ENCODE peak calls at places on chromosomes 11 and 22, in five cellular contexts. One of them, this sample, is unnamed.
A peak's percentile ranks its signal among the peaks of the same experiment; 100 is the strongest.

GRCh38 chr11:59770869-59771268 is 15.7 kb downstream of the STX3 start:
- DNase-seq in IMR-90: no peak
- DNase-seq in HepG2: no peak
- DNase-seq in K562: no peak
- DNase-seq in HCT116: no peak
- DNase-seq in this sample: no peak

GRCh38 chr11:134524876-134525845 is 113.1 kb upstream of the B3GAT1 start:
- DNase-seq in HCT116: no peak
- DNase-seq in HepG2: no peak
- DNase-seq in K562: no peak
- DNase-seq in IMR-90: no peak
- DNase-seq in this sample: no peak

GRCh38 chr11:124859171-124859570 is 6.1 kb upstream of the ROBO3 start:
- DNase-seq in HepG2: no peak
- DNase-seq in HCT116: no peak
- DNase-seq in K562: no peak
- DNase-seq in IMR-90: no peak
- DNase-seq in this sample: no peak

GRCh38 chr11:61917043-61917356 is 366 bp downstream of the RAB3IL1 start:
- DNase-seq in K562: no peak
- DNase-seq in IMR-90: no peak
- DNase-seq in HCT116: no peak
- DNase-seq in HepG2: no peak
- DNase-seq in this sample: no peak

GRCh38 chr11:44065851-44066731 is at the start of gene ACCS:
- DNase-seq in K562: peak; percentile 95
- DNase-seq in HCT116: peak; percentile 88
- DNase-seq in IMR-90: peak; percentile 87
- DNase-seq in HepG2: peak; percentile 51
- DNase-seq in this sample: peak; percentile 95

GRCh38 chr11:128244896-128245295 is 342.5 kb downstream of the ETS1 start:
- DNase-seq in K562: no peak
- DNase-seq in HepG2: no peak
- DNase-seq in HCT116: no peak
- DNase-seq in IMR-90: peak; percentile 24
- DNase-seq in this sample: no peak

GRCh38 chr11:129766858-129767604 is 48.6 kb upstream of the TMEM45B start:
- DNase-seq in HepG2: peak; percentile 52
- DNase-seq in K562: peak; percentile 51
- DNase-seq in HCT116: peak; percentile 44
- DNase-seq in IMR-90: peak; percentile 23
- DNase-seq in this sample: peak; percentile 26

GRCh38 chr11:26245046-26245445 is 86.9 kb upstream of the ANO3 start:
- DNase-seq in HCT116: no peak
- DNase-seq in IMR-90: peak; percentile 50
- DNase-seq in K562: no peak
- DNase-seq in HepG2: no peak
- DNase-seq in this sample: no peak

GRCh38 chr11:14136561-14136960 is 174.0 kb downstream of the SPON1 start:
- DNase-seq in K562: no peak
- DNase-seq in HCT116: no peak
- DNase-seq in HepG2: no peak
- DNase-seq in IMR-90: no peak
- DNase-seq in this sample: no peak

GRCh38 chr22:23163665-23164064 is 16.6 kb upstream of the BCR start:
- DNase-seq in K562: no peak
- DNase-seq in IMR-90: no peak
- DNase-seq in HCT116: no peak
- DNase-seq in HepG2: no peak
- DNase-seq in this sample: no peak

GRCh38 chr22:49354516-49355205 is 473.0 kb downstream of the BRD1 start:
- DNase-seq in IMR-90: no peak
- DNase-seq in K562: no peak
- DNase-seq in HCT116: no peak
- DNase-seq in HepG2: no peak
- DNase-seq in this sample: no peak

GRCh38 chr11:111911563-111912401 is at the start of gene CRYAB:
- DNase-seq in HCT116: no peak
- DNase-seq in HepG2: peak; percentile 32
- DNase-seq in K562: peak; percentile 66
- DNase-seq in IMR-90: peak; percentile 82
- DNase-seq in this sample: no peak

GRCh38 chr11:122729139-122729538 is 73.6 kb downstream of the UBASH3B start:
- DNase-seq in HepG2: no peak
- DNase-seq in HCT116: no peak
- DNase-seq in K562: no peak
- DNase-seq in IMR-90: no peak
- DNase-seq in this sample: no peak

GRCh38 chr11:17649696-17650600 is 69.4 kb upstream of the MYOD1 start:
- DNase-seq in IMR-90: no peak
- DNase-seq in K562: no peak
- DNase-seq in HepG2: peak; percentile 44
- DNase-seq in HCT116: no peak
- DNase-seq in this sample: peak; percentile 10

GRCh38 chr22:31272522-31273446 is 19.5 kb downstream of the PIK3IP1 start:
- DNase-seq in K562: peak; percentile 59
- DNase-seq in HepG2: peak; percentile 52
- DNase-seq in IMR-90: peak; percentile 67
- DNase-seq in HCT116: peak; percentile 32
- DNase-seq in this sample: peak; percentile 67

GRCh38 chr11:131668867-131669780 is 298.7 kb downstream of the NTM start:
- DNase-seq in HCT116: peak; percentile 6
- DNase-seq in IMR-90: peak; percentile 16
- DNase-seq in HepG2: peak; percentile 17
- DNase-seq in K562: peak; percentile 65
- DNase-seq in this sample: peak; percentile 32

GRCh38 chr22:20946080-20946986 is 20.7 kb upstream of the AIFM3 start:
- DNase-seq in HCT116: no peak
- DNase-seq in IMR-90: peak; percentile 34
- DNase-seq in K562: no peak
- DNase-seq in HepG2: no peak
- DNase-seq in this sample: peak; percentile 66

GRCh38 chr22:42343136-42343484 is 72.7 kb upstream of the TCF20 start:
- DNase-seq in K562: no peak
- DNase-seq in IMR-90: no peak
- DNase-seq in HepG2: no peak
- DNase-seq in HCT116: no peak
- DNase-seq in this sample: no peak

GRCh38 chr11:44564198-44564597 is 1.3 kb upstream of the CD82 start:
- DNase-seq in HCT116: no peak
- DNase-seq in K562: no peak
- DNase-seq in IMR-90: peak; percentile 28
- DNase-seq in HepG2: no peak
- DNase-seq in this sample: no peak

GRCh38 chr22:32416556-32417085 is 4.6 kb upstream of the RTCB start:
- DNase-seq in IMR-90: no peak
- DNase-seq in HCT116: no peak
- DNase-seq in K562: no peak
- DNase-seq in HepG2: no peak
- DNase-seq in this sample: no peak

GRCh38 chr11:29282088-29282487 is 734.7 kb downstream of the KCNA4 start:
- DNase-seq in IMR-90: peak; percentile 99
- DNase-seq in HepG2: peak; percentile 69
- DNase-seq in HCT116: peak; percentile 81
- DNase-seq in K562: no peak
- DNase-seq in this sample: peak; percentile 92

GRCh38 chr22:38569972-38570840 is at the start of gene DMC1:
- DNase-seq in K562: peak; percentile 94
- DNase-seq in HepG2: peak; percentile 69
- DNase-seq in HCT116: peak; percentile 79
- DNase-seq in IMR-90: peak; percentile 69
- DNase-seq in this sample: peak; percentile 69

GRCh38 chr22:31040542-31041398 is 40.3 kb upstream of the SMTN start:
- DNase-seq in HCT116: no peak
- DNase-seq in IMR-90: no peak
- DNase-seq in HepG2: no peak
- DNase-seq in K562: no peak
- DNase-seq in this sample: no peak

GRCh38 chr11:45671246-45672171 is 6.1 kb upstream of the CHST1 start:
- DNase-seq in HCT116: no peak
- DNase-seq in HepG2: no peak
- DNase-seq in K562: no peak
- DNase-seq in IMR-90: no peak
- DNase-seq in this sample: no peak

GRCh38 chr11:34478845-34479663 is 34.5 kb downstream of the ELF5 start:
- DNase-seq in HepG2: no peak
- DNase-seq in IMR-90: no peak
- DNase-seq in K562: no peak
- DNase-seq in HCT116: no peak
- DNase-seq in this sample: no peak

GRCh38 chr22:47548953-47549740 is 786.7 kb downstream of the TBC1D22A start:
- DNase-seq in IMR-90: no peak
- DNase-seq in HepG2: no peak
- DNase-seq in K562: no peak
- DNase-seq in HCT116: no peak
- DNase-seq in this sample: no peak

DNA sequence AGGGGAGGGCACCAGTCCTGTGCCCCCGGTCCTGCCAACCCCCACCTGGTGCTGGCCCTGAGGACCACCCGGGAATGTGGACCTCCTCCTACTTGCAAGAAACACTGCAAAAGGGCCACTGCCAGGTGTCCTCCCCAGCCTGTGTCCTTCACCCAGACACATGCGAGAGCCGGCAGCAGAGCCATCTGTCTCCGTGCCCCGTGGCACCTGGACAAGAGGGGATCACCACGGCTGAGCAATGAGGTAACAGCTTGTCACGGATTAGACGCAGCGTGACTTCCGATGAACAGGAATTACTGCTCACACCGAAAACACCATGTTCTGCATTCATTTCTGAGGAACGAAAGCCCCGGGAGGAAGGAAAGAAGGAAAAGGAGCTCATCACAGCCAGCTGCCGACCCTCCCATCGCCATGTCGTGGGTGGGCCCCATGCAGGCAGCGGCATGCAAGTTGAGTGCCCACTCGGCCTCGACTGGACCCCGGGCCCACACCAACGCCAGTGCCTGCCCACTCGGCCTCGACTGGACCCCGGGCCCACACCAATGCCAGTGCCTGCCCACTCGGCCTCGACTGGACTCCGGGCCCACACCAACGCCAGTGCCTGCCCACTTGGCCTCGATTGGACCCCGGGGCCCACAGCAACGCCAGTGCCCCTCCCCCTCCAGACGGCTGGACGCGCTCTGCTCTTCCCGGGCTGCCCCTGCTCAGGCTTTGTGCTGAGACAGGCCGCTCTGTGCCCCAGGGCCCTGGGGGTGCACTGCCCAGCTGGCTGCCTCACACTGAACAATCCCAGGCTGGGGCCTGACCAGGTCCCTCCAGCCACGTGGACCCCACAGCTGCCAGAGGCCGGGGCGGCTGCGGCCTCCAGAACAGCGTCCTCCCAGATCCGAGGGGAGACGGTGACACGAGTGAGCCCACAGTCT is 22.1 kb downstream of the CHID1 start:
- DNase-seq in HCT116: no peak
- DNase-seq in IMR-90: no peak
- DNase-seq in K562: no peak
- DNase-seq in HepG2: no peak
- DNase-seq in this sample: no peak
- TF ChIP-seq POLR2A in HCT116: no peak
- TF ChIP-seq POLR2A in IMR-90: no peak
- TF ChIP-seq POLR2A in K562: no peak
- TF ChIP-seq POLR2A in HepG2: no peak
- TF ChIP-seq POLR2A in this sample: no peak

DNA sequence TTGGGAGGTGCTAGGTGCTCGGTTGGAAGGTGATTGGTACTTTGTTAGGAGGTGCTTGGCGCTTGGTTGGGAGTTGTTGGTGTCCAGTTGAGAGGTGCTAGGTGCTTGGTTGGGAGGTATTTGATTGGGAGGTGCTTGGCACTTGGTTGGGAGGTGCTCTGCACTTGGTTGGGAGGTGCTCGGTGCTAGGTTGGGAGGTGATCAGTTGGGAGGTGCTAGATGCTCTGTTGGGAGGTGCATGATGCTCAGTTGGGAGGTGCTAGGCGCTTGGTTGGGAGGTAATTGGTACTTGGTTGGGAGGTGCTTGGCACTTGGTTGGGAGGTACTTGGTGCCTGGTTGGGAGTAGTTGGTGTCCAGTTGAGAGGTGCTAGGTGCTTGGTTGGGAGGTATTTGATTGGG is 40.2 kb downstream of the LRP5 start:
- DNase-seq in HepG2: no peak
- DNase-seq in HCT116: no peak
- DNase-seq in IMR-90: no peak
- DNase-seq in K562: no peak
- DNase-seq in this sample: no peak
- H3K9ac ChIP-seq in HepG2: no peak overlapping the region
- H3K9ac ChIP-seq in HCT116: no peak overlapping the region
- H3K9ac ChIP-seq in IMR-90: no peak overlapping the region
- H3K9ac ChIP-seq in K562: no peak overlapping the region
- H3K9ac ChIP-seq in this sample: no peak overlapping the region

DNA sequence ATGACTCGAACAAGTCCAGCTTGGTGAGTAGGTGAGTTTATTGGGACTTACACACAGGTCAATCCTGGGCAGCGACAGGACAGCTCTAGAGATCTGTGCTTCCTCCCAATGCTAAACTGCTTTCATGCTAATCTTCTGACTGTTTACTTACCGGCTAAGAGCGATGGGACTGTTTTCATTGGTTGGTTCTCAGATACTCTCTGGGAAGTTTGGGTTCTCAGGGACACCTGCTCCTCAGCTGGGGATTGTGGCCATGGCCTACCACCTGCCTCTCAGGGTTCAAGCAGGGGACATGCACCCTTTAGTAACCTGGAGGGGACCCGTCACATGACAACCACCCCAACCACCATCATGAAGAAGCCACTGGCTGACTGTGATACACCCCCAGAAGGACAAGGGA is 13.1 kb downstream of the APOL2 start:
- DNase-seq in K562: no peak
- DNase-seq in HepG2: no peak
- DNase-seq in HCT116: no peak
- DNase-seq in IMR-90: no peak
- DNase-seq in this sample: no peak
- TF ChIP-seq POLR2A in K562: no peak
- TF ChIP-seq POLR2A in HepG2: no peak
- TF ChIP-seq POLR2A in HCT116: no peak
- TF ChIP-seq POLR2A in IMR-90: no peak
- TF ChIP-seq POLR2A in this sample: no peak

GRCh38 chr11:75428989-75429640 is 3.9 kb downstream of the KLHL35 start:
- DNase-seq in K562: no peak
- DNase-seq in HepG2: no peak
- DNase-seq in HCT116: no peak
- DNase-seq in IMR-90: no peak
- DNase-seq in this sample: no peak
- H3K9ac ChIP-seq in K562: no peak overlapping the region
- H3K9ac ChIP-seq in HepG2: peak overlapping the region; percentile 34
- H3K9ac ChIP-seq in HCT116: no peak overlapping the region
- H3K9ac ChIP-seq in IMR-90: no peak overlapping the region
- H3K9ac ChIP-seq in this sample: no peak overlapping the region